ENCODE peak calls at places on chromosomes 13 and 19, in four cellular contexts. Z is neural crest cell, J is Peyer's patch, O is transverse colon. T is an unnamed sample.

GRCh38 chr19:1651061-1651547 is 1.3 kb downstream of the TCF3 start:
- DNase-seq in Z (peak), J (peak), O (peak), T (peak)

GRCh38 chr13:107271226-107271625 is 703.3 kb upstream of the ARGLU1 start:
- DNase-seq in Z (peak), J (no peak), O (no peak), T (no peak)

GRCh38 chr19:1113986-1114483 is 10.2 kb downstream of the GPX4 start:
- DNase-seq in Z (no peak), J (no peak), O (no peak), T (no peak)

GRCh38 chr19:46571495-46571894 is 29.6 kb upstream of the CALM3 start:
- DNase-seq in Z (peak), J (no peak), O (no peak), T (no peak)

GRCh38 chr19:2798733-2799132 is 13.4 kb downstream of the THOP1 start:
- DNase-seq in Z (no peak), J (no peak), O (no peak), T (no peak)

GRCh38 chr19:1571358-1571757 is 3.2 kb upstream of the MEX3D start:
- DNase-seq in Z (no peak), J (no peak), O (no peak), T (no peak)

GRCh38 chr19:31264379-31264778 is 84.9 kb downstream of the TSHZ3 start:
- DNase-seq in Z (no peak), J (no peak), O (no peak), T (no peak)

GRCh38 chr13:59479629-59480028 is 684.1 kb downstream of the DIAPH3 start:
- DNase-seq in Z (no peak), J (no peak), O (no peak), T (no peak)

GRCh38 chr13:114043421-114044053 is 69.7 kb upstream of the C13orf46 start:
- DNase-seq in Z (no peak), J (peak), O (peak), T (no peak)

GRCh38 chr19:18899624-18900560 is 3.9 kb upstream of the CERS1 start:
- DNase-seq in Z (no peak), J (no peak), O (no peak), T (no peak)

GRCh38 chr19:30448386-30449130 is 76.4 kb downstream of the ZNF536 start:
- DNase-seq in Z (no peak), J (no peak), O (no peak), T (no peak)

GRCh38 chr19:37691881-37692504 is 27.6 kb downstream of the ZNF607 start:
- DNase-seq in Z (peak), J (peak), O (peak), T (peak)

GRCh38 chr19:52297601-52298358 is 811 bp downstream of the ZNF480 start:
- DNase-seq in Z (no peak), J (no peak), O (no peak), T (no peak)

GRCh38 chr13:90868321-90868920 is 479.1 kb upstream of the MIR17HG start:
- DNase-seq in Z (peak), J (no peak), O (no peak), T (no peak)

GRCh38 chr13:114203536-114203935 is 24.5 kb downstream of the CFAP97D2 start:
- DNase-seq in Z (no peak), J (no peak), O (no peak), T (no peak)

GRCh38 chr13:105762096-105762495 is 773.4 kb downstream of the EFNB2 start:
- DNase-seq in Z (no peak), J (no peak), O (no peak), T (no peak)

GRCh38 chr19:19530423-19530804 is 1.7 kb downstream of the YJEFN3 start:
- DNase-seq in Z (no peak), J (no peak), O (no peak), T (no peak)

GRCh38 chr13:26509491-26509890 is 48.0 kb upstream of the WASF3 start:
- DNase-seq in Z (no peak), J (no peak), O (no peak), T (no peak)

GRCh38 chr13:22801402-22802003 is 379.3 kb upstream of the SGCG start:
- DNase-seq in Z (no peak), J (no peak), O (no peak), T (no peak)
- TF ChIP-seq CTCF in Z (peak), J (no peak), O (peak), T (no peak)

DNA sequence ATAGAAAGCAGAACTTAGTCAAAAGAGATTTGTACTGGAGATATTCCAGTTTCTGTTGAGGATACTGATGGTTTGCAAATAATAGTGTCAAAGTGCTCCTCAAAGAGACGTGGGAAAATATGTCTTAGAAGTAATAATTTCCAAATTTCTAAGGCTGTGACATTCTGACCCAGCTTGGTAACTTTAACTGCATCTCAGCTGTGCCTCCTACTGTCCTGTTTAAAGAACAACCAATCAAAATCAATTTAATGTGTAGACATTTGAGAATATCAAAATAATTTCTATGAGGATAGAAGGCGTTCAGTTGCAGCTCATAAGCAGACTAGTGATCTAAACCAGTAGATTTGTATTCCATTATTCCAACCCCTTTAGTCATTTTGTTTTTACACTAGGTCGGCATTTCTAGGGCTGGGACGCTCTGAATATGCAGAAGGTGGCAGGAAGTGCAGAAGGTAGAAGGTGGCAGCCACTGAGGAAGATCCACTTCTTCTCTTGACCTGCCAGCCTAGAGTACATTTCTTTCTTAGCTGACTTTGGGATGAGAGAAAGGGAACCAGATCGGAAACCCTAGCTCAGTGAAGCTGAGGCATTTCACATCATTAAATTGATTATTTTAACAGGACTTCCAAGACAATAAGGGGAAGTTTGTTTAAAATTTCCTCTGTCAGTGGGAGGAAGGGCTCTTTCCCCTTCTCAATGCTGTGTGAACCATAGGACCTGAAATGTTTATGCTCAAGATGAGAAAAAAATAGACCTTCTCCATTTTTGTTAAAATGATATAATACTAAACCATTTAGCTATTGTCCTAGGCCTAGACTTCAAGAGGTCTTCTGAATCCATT is 67.5 kb downstream of the COL4A1 start:
- DNase-seq in Z (no peak), J (no peak), O (no peak), T (no peak)
- TF ChIP-seq CTCF in Z (no peak), J (no peak), O (no peak), T (no peak)

GRCh38 chr13:102197193-102197592 is 204.7 kb downstream of the FGF14 start:
- DNase-seq in Z (no peak), J (no peak), O (no peak), T (no peak)
- TF ChIP-seq CTCF in Z (no peak), J (no peak), O (no peak), T (no peak)

DNA sequence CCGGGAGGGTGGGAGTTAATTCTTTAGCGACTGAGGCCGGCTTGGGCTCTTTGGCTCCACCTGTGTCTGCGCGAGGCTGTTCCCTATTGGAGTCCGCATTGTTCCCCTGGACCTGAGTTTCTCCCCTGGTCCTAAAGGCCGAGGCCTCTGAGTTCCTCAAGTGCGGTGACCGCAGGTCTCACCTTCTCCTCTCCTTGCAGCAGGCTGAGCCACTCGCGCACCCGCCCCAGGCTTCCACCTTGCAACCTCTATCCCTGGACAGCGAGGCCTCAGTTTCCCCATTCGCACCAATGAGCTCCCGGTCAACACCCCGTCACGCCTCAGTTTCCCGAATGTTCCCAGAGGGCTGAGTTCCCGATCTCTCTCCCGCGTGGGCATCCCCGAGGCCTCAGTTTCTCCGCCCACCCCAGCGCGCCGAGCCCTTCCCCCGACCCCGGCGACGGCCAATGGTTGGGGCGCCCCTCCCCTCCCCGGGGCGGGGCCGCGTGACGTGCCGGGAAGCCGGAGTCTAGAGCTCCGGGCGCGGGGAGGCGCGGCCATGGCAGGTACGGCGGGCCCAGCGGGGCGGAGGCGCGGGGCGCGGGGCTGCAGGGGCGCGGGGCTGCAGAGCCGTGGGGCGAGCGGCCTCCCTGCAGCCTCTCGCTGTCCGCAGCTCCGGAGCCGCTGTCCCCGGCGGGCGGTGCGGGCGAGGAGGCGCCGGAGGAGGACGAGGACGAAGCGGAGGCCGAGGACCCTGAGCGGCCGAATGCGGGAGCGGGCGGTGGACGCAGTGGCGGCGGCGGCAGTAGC is at the start of gene MPND:
- DNase-seq in Z (peak), J (peak), O (peak), T (peak)
- TF ChIP-seq CTCF in Z (peak), J (peak), O (peak), T (no peak)

GRCh38 chr19:57279418-57280164 is 694 bp upstream of the ZNF460 start:
- DNase-seq in Z (peak), J (peak), O (peak), T (peak)
- TF ChIP-seq CTCF in Z (no peak), J (no peak), O (peak), T (no peak)